ENCODE peak calls at places on chromosomes 13 and 19, in six cellular contexts. M is lower leg skin, K is Caco-2, D is upper lobe of left lung, Y is AG10803, V is stomach. S is an unnamed sample.
A peak's percentile ranks its signal among the peaks of the same experiment; 100 is the strongest.

GRCh38 chr19:48274938-48275337 is 5.1 kb downstream of the ZNF114 start:
- DNase-seq in M (no peak), D (no peak), K (no peak), V (no peak), Y (no peak), S (no peak)

GRCh38 chr13:33310245-33311038 is 24.9 kb upstream of the STARD13 start:
- DNase-seq in D (no peak), Y (no peak), M (no peak), K (no peak), V (no peak), S (no peak)

GRCh38 chr13:46296920-46297319 is 85.2 kb downstream of the LRRC63 start:
- DNase-seq in V (no peak), Y (peak; percentile 98), M (no peak), K (no peak), D (no peak), S (no peak)

GRCh38 chr13:53276265-53276664 is 247.7 kb downstream of the OLFM4 start:
- DNase-seq in V (no peak), D (no peak), Y (no peak), M (no peak), K (no peak), S (no peak)

GRCh38 chr19:6536138-6536671 is 5.4 kb downstream of the TNFSF9 start:
- DNase-seq in V (peak; percentile 50), M (peak; percentile 54), Y (no peak), K (peak; percentile 69), D (no peak), S (peak; percentile 77)

GRCh38 chr13:28991764-28992163 is 171.6 kb downstream of the MTUS2 start:
- DNase-seq in D (no peak), V (no peak), Y (no peak), K (no peak), M (no peak), S (no peak)

GRCh38 chr13:77397636-77398035 is 70.7 kb upstream of the MYCBP2 start:
- DNase-seq in Y (peak; percentile 46), K (no peak), M (no peak), V (no peak), D (no peak), S (no peak)

GRCh38 chr13:48431431-48431830 is 18.5 kb upstream of the LPAR6 start:
- DNase-seq in V (no peak), M (no peak), Y (peak; percentile 55), D (no peak), K (no peak), S (no peak)

GRCh38 chr19:13055213-13056051 is 47.2 kb downstream of the LYL1 start:
- DNase-seq in K (no peak), Y (peak; percentile 97), D (peak; percentile 91), M (peak; percentile 63), V (peak; percentile 52), S (no peak)

GRCh38 chr13:39877134-39877533 is 221.7 kb downstream of the COG6 start:
- DNase-seq in D (no peak), M (no peak), K (no peak), Y (no peak), V (no peak), S (no peak)

GRCh38 chr13:67229438-67230242 is 496 bp downstream of the PCDH9 start:
- DNase-seq in K (no peak), D (no peak), V (no peak), M (no peak), Y (no peak), S (no peak)

DNA sequence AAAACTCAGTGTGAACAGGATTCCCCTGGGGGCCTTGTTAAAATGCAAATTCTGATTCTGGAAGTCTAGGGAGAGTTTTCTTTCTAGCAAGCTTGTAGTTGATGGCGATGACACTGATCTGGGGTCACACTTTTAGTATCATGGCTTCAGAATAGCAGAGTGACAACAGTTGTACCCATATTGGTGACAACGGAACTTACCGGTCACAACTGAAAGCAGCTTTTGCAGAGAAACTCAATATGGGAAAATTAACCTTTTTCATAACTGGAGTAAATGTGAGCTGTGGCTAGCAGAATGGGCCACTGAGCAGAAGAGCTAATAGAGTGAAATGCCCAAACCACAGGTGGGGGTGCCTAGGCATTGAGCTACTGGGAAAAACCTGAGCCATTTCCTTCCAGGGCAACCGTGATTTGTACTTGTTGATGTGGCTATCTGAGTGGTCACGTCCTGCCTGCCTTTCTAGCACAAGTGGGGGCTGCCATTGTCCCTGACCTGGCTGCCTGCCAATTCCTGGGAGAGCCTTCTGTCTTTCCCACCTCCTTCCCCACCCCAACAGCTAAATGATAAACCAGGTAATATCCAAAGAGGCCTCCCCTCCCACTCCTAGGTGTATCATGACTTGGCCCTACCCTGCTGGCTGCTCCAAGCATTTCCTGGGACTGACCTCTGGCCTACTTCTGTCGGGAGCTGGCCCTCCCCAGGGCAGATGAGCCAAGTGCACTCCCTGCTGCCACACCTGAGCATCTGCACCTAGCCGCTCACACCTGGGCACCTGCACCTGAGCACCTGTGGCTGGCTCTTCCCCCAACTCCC is 1.7 kb upstream of the SLC10A2 start:
- DNase-seq in D (peak; percentile 10), M (no peak), V (no peak), Y (no peak), K (peak; percentile 59), S (no peak)
- TF ChIP-seq CTCF in D (no peak), M (no peak), V (no peak), Y (no peak), K (no peak), S (no peak)

DNA sequence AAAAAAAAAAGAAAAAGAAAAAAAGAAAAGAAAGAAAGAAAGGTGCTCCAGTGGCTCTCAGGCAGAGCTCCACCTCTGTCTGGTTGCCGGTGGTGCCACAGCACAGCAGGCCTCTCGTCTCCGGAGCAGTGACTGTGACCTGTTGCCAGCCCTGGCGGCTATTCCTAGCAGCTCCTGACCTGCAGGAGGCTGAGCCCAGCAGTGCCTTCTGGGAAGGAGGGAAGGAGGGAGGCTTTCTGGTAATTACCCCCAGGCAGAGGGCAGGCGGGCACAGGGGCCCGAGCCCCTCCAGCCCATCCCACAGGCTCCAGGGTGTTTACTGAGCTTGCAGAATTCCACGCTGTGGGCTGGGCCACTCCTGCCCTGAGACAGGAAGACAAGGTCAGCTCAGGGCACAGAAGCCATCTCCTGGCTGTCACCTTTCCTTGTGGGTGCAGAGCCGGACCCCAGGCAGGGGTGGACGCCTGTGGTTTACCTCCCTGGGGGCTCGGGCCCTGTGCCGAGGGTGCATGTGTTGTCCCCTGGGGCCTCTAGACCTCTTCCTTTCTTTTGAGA is 77.9 kb downstream of the GNG7 start:
- DNase-seq in D (peak; percentile 70), M (no peak), Y (no peak), V (peak; percentile 75), K (peak; percentile 46), S (no peak)
- TF ChIP-seq CTCF in D (no peak), M (no peak), Y (no peak), V (no peak), K (no peak), S (no peak)

DNA sequence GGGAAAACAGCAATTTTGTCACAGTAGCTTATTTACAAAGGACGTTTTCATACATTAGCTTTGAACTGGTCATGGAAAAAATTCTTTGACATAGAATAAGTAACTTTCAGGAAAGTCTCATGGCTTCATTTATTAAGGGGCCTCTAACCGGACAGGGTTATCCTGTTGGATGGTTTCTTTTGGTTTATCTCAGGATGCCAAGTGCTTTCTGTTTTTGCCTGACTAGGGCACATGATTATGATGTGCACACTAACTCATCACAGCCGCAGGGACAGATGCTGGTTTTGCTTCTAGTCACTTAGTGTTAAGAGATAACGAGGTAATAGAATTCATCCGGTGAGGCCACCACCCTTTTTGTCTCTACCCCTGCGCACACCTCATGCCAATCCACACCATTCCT is 53.0 kb downstream of the TGDS start:
- DNase-seq in D (no peak), M (no peak), Y (no peak), K (no peak), V (no peak), S (no peak)
- TF ChIP-seq CTCF in D (no peak), M (no peak), Y (no peak), K (no peak), V (no peak), S (no peak)

GRCh38 chr19:50858896-50859295 is 4.2 kb downstream of the KLK3 start:
- DNase-seq in M (no peak), V (no peak), K (peak; percentile 22), Y (no peak), D (no peak), S (no peak)
- TF ChIP-seq CTCF in M (no peak), V (no peak), K (no peak), Y (no peak), D (no peak), S (no peak)

DNA sequence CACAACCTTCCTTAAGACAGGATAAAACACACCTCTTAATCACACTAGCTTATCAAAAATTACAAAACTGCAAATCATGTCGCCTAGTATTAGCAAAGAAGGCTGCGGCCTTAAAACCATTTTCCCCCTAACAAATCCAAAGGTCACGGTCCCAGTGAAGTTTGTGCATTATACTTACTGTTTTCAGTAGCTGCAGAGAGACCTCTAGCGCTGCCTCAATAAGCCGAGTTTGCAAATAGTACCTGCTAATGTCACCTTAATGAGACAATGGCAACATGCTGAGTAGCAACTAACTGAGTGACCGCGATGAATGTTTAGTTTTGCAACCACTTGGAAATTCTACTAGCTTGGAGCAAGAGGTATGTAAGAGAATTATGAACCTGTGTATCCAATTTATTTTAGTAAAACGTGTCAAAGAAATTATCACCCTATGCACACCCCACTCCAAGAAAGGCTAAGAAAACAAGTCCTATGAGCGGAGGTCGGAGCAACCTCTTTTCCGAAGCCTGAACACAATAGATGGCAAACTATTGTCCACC is 1.2 kb downstream of the KPNA3 start:
- DNase-seq in D (no peak), M (no peak), K (no peak), V (no peak), Y (peak; percentile 14), S (no peak)
- TF ChIP-seq CTCF in D (no peak), M (no peak), K (no peak), V (no peak), Y (no peak), S (no peak)

DNA sequence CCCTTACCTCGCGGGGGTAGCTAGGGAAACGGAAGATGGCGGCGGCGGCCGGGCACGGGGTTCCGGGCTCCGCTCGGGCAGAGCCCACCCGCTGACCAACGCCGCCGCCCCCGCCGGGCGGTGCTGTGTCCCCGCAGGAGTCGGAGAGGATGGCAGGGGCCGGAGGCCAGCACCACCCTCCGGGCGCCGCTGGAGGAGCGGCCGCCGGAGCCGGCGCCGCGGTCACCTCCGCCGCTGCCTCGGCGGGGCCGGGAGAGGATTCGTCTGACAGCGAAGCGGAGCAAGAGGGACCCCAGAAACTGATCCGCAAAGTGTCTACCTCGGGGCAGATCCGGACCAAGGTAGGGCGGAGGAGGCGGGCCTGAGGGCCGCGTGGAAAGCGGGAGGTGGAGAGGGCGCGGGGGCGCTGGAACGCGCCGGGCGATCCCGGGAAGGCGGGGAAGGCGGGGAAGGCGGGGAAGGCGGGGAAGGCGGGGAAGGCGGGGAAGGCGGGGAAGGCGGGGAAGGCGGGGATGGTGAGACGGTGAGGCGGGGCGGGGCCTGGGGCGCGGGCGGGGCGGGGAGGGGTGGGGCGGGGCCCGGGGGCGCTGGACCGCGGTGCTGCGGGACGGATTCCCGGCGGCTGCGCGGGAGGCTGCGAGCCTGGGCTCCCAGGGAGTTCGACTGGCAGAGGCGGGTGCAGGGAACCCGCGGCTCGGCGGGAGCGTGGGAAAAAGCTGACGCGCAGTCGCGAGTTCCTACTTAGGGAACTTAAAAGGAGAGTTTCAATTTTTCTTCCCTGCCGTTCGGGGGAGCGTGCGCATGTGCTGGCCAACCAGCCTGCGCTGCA is at the start of gene DGKH:
- DNase-seq in M (peak; percentile 67), K (peak; percentile 86), Y (peak; percentile 75), V (peak; percentile 85), D (peak; percentile 94), S (peak; percentile 50)
- TF ChIP-seq CTCF in M (no peak), K (no peak), Y (no peak), V (no peak), D (no peak), S (no peak)

GRCh38 chr13:41193919-41194824 is at the start of gene KBTBD7:
- DNase-seq in D (peak; percentile 96), K (peak; percentile 96), V (peak; percentile 92), M (peak; percentile 92), Y (peak; percentile 97), S (peak; percentile 85)
- TF ChIP-seq CTCF in D (peak; percentile 10), K (no peak), V (no peak), M (no peak), Y (no peak), S (no peak)

GRCh38 chr13:45209229-45209628 is 8.4 kb upstream of the KCTD4 start:
- DNase-seq in K (no peak), V (no peak), D (no peak), Y (peak; percentile 34), M (no peak), S (no peak)
- TF ChIP-seq CTCF in K (no peak), V (no peak), D (no peak), Y (no peak), M (no peak), S (no peak)